ENCODE peak calls at places on chromosomes 5 and 9, in ten cellular contexts. Y is mesendoderm, E is colonic mucosa, V is adipocyte, D is astrocyte, C is IMR-90, S is HCT116, H is GM23248, A is neuronal stem cell, G is H9. T is an unnamed sample. For H3K4me1, the result is how much of the 10 kb centered on the place peaks cover.

GRCh38 chr5:180172447-180173197 is 36.4 kb downstream of the RASGEF1C start:
- DNase-seq in Y (no peak), E (no peak), V (no peak), D (no peak), C (no peak), S (no peak), H (peak), A (no peak), G (no peak), T (no peak)

GRCh38 chr5:179680014-179680779 is 637 bp downstream of the CBY3 start:
- DNase-seq in Y (no peak), E (no peak), V (no peak), D (no peak), C (no peak), S (no peak), H (no peak), A (no peak), G (no peak), T (no peak)

GRCh38 chr5:169384661-169385060 is 83.7 kb upstream of the SLIT3 start:
- DNase-seq in Y (no peak), E (no peak), V (peak), D (peak), C (no peak), S (no peak), H (no peak), A (no peak), G (no peak), T (no peak)

GRCh38 chr5:110031402-110032140 is 341.8 kb downstream of the MAN2A1 start:
- DNase-seq in Y (no peak), E (no peak), V (no peak), D (no peak), C (no peak), S (no peak), H (no peak), A (no peak), G (no peak), T (no peak)

GRCh38 chr9:69168709-69169217 is 5.3 kb upstream of the TJP2 start:
- DNase-seq in Y (peak), E (peak), V (no peak), D (peak), C (peak), S (no peak), H (peak), A (no peak), G (peak), T (peak)

GRCh38 chr5:40405985-40406384 is 273.7 kb upstream of the PTGER4 start:
- DNase-seq in Y (no peak), E (no peak), V (no peak), D (no peak), C (no peak), S (no peak), H (no peak), A (no peak), G (no peak), T (no peak)

GRCh38 chr9:89658931-89659330 is 54.1 kb downstream of the GADD45G start:
- DNase-seq in Y (no peak), E (peak), V (no peak), D (no peak), C (no peak), S (no peak), H (no peak), A (no peak), G (no peak), T (no peak)

GRCh38 chr5:58477760-58478159 is 13.5 kb upstream of the GAPT start:
- DNase-seq in Y (no peak), E (no peak), V (no peak), D (no peak), C (no peak), S (no peak), H (no peak), A (no peak), G (no peak), T (no peak)

DNA sequence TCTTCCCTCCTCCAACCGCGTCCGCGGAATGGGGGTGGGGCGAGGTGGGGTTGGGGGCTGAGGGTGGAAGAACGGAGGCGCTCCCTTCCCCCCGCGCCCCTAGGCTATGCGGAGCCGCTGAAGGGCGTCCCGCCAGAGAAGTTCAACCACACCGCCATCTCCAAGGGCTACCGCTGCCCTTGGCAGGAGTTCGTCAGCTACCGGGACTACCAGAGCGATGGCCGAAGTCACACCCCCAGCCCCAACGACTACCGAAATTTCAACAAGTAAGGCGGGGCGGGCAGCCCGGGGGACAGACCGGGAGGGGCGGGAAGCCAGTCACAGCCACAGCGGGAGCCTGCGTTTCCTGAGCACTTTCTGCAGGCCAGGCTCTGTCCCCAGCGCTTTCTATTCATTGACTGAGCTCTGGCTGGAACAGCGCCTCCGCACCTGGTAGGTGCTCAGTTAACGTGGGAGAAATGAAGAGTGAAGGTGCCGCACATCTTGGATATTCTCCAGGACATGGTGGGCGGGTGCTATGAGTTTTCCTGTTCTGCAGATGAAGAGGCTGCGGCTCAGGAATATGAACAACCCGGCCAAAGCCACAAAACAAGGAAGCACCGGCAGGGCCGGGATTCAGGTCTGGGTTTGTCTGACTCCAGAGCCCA is 11.3 kb downstream of the MYOZ3 start:
- DNase-seq in Y (peak), E (peak), V (peak), D (no peak), C (no peak), S (no peak), H (peak), A (no peak), G (peak), T (peak)
- H3K9ac ChIP-seq in Y (peak), E (peak), V (no peak), D (peak), C (peak), S (no peak), H (peak), A (peak), G (peak), T (peak)

DNA sequence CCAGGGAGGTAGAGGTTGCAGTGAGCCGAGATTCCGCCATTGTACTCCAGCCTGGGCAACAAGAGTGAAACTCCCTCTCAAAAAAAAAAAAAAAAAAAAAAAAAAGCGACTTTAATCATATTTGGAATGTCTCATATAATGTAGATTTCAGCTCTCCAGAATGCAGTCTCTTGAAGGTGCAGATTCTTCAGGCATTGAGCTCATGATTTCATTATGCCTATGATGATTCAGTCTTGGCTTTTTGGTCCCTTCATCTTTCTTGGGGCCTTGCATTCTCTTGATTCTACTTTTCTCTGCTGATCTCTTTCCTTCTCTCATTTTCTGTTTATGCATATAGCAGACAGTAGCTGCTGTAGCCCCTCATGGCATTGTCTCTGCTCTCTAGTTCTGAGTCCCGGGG is 22.9 kb downstream of the KDM4C start:
- DNase-seq in Y (peak), E (no peak), V (peak), D (peak), C (peak), S (no peak), H (peak), A (no peak), G (no peak), T (no peak)
- H3K4me1 ChIP-seq in Y (under half), E (under half), V (under half), D (under half), C (under half), S (under half), H (under half), A (under half), G (under half), T (under half)

DNA sequence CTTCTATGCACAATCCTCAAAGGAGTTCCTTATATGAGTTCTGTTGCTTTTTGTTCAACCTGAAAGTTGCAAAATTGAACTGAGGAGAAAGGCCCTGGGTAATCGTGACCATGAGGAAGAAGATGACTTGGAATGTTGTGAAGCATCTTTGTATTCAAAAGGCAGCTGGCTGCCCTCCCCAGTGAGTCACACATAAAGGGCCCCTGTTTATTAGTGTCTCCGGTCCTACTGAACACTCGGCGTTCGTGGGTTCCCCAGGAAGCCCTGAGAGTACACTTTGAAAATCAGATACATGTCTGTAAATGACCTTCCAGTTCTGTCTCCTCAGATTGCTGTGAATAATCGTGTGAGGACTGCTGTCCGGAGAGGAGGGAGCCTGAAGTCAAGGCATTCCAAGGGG is 73.6 kb downstream of the C9orf153 start:
- DNase-seq in Y (no peak), E (no peak), V (peak), D (peak), C (peak), S (no peak), H (peak), A (no peak), G (no peak), T (no peak)
- H3K9ac ChIP-seq in Y (no peak), E (no peak), V (no peak), D (no peak), C (no peak), S (no peak), H (no peak), A (no peak), G (no peak), T (no peak)

DNA sequence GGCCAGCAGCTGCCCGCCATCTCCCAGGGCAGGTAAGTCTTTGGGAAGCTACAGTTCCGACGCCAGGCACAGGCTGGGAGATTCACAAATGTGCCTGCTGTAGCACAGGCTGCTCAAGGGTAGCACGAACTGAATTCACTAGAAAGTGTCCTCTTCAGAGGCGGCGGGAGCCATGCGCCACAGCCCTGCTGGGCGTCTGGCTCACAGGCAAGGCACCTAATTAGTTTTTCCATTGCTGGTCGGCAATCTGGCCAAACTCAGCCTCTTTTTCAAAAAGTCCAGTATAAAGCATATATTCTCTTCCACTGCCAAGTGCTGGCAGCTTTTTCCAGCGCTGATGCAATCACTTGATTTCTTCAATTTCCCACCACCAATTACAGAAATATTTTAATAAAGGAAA is 128.9 kb upstream of the RAPGEF1 start:
- DNase-seq in Y (no peak), E (no peak), V (peak), D (no peak), C (peak), S (no peak), H (peak), A (no peak), G (no peak), T (no peak)
- H3K4me1 ChIP-seq in Y (under half), E (under half), V (under half), D (under half), C (under half), S (under half), H (under half), A (under half), G (under half), T (under half)

GRCh38 chr5:78512440-78512839 is 136.1 kb downstream of the LHFPL2 start:
- DNase-seq in Y (no peak), E (no peak), V (no peak), D (no peak), C (no peak), S (no peak), H (no peak), A (no peak), G (no peak), T (no peak)

GRCh38 chr5:78509884-78510769 is 138.4 kb downstream of the LHFPL2 start:
- DNase-seq in Y (peak), E (peak), V (no peak), D (no peak), C (no peak), S (no peak), H (peak), A (no peak), G (peak), T (peak)

GRCh38 chr5:78509145-78509865 is 139.3 kb downstream of the LHFPL2 start:
- DNase-seq in Y (no peak), E (no peak), V (no peak), D (no peak), C (no peak), S (no peak), H (no peak), A (no peak), G (no peak), T (no peak)

GRCh38 chr5:78508231-78508765 is 140.3 kb downstream of the LHFPL2 start:
- DNase-seq in Y (peak), E (no peak), V (peak), D (peak), C (peak), S (no peak), H (peak), A (no peak), G (no peak), T (no peak)

GRCh38 chr5:78511116-78511906 is 137.3 kb downstream of the LHFPL2 start:
- DNase-seq in Y (no peak), E (no peak), V (no peak), D (no peak), C (no peak), S (no peak), H (no peak), A (no peak), G (no peak), T (no peak)
- H3K9ac ChIP-seq in Y (no peak), E (no peak), V (no peak), D (no peak), C (no peak), S (no peak), H (no peak), A (no peak), G (no peak), T (no peak)

GRCh38 chr5:98714710-98715109 is 58.8 kb upstream of the RGMB start:
- DNase-seq in Y (no peak), E (no peak), V (peak), D (no peak), C (no peak), S (no peak), H (no peak), A (no peak), G (no peak), T (no peak)

GRCh38 chr5:98713027-98713426 is 60.4 kb upstream of the RGMB start:
- DNase-seq in Y (no peak), E (no peak), V (peak), D (peak), C (peak), S (no peak), H (peak), A (no peak), G (no peak), T (no peak)

GRCh38 chr5:98709681-98710080 is 63.8 kb upstream of the RGMB start:
- DNase-seq in Y (no peak), E (no peak), V (no peak), D (no peak), C (no peak), S (no peak), H (no peak), A (no peak), G (no peak), T (no peak)

DNA sequence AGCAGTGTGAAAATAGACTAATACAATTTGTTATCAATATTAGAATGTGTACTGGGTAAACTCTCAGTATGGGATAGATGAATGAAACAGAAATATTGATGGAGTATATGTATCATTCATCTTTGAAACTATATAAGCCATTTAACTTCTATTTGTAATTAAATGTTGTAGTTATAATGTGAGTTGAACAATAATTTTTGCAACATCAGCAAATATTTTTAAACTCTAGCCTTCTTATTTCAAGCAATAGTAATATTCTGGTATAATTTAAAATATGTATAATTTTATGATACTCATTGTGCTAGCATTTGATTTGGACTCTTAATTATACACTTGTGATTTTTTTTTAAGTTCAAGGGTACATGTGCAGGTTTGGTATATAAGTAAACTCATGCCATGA is 59.6 kb upstream of the RGMB start:
- DNase-seq in Y (no peak), E (no peak), V (no peak), D (no peak), C (no peak), S (no peak), H (no peak), A (no peak), G (no peak), T (no peak)
- H3K4me1 ChIP-seq in Y (under half), E (under half), V (under half), D (under half), C (under half), S (under half), H (under half), A (under half), G (under half), T (under half)

GRCh38 chr9:127734247-127734746 is 797 bp downstream of the TOR2A start:
- DNase-seq in Y (no peak), E (no peak), V (no peak), D (no peak), C (no peak), S (no peak), H (no peak), A (no peak), G (peak), T (no peak)
- H3K9ac ChIP-seq in Y (peak), E (peak), V (peak), D (peak), C (peak), S (peak), H (peak), A (peak), G (no peak), T (no peak)

GRCh38 chr5:56683281-56683680 is 132.1 kb upstream of the MAP3K1 start:
- DNase-seq in Y (no peak), E (no peak), V (no peak), D (no peak), C (no peak), S (no peak), H (no peak), A (no peak), G (no peak), T (no peak)

GRCh38 chr5:56684159-56684558 is 131.2 kb upstream of the MAP3K1 start:
- DNase-seq in Y (peak), E (no peak), V (no peak), D (no peak), C (no peak), S (no peak), H (no peak), A (no peak), G (no peak), T (peak)

GRCh38 chr5:56683733-56684132 is 131.6 kb upstream of the MAP3K1 start:
- DNase-seq in Y (no peak), E (no peak), V (no peak), D (no peak), C (no peak), S (no peak), H (no peak), A (no peak), G (no peak), T (no peak)

GRCh38 chr5:56686337-56687198 is 128.8 kb upstream of the MAP3K1 start:
- DNase-seq in Y (no peak), E (no peak), V (no peak), D (no peak), C (no peak), S (no peak), H (no peak), A (no peak), G (no peak), T (no peak)

DNA sequence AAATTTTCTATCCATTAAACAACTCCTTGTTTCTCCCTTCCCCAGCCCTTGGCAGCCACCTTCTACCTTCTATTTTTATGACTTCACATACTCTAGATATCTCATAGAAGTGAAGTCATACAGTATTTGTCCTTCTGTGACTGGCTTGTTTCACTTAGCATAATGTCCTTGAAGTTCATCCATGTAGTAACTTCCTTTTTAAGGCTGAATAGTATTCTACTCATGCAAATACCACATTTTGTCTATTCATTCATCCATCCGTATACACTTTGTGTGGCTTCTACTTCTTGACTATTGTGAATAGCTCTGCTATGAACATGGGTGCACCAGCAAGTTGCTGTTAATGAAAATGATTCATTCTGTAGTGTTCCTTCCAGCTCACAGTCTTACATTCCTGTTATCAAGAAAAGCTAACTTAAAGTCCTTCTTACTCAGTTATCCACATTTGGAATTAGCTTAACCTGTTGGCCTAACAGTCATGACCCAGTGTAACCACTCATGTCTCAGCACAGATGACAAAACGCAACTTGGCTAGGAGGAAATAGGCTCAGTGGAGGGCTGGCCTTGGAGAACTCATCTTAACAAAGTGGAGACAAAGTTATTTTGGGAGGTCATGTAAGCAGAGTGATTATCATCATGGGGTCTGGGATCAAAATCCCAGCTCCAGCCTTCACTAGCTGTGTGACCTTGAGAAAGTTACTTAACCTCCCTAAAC is 129.7 kb upstream of the MAP3K1 start:
- DNase-seq in Y (no peak), E (no peak), V (no peak), D (no peak), C (peak), S (no peak), H (no peak), A (no peak), G (no peak), T (no peak)
- H3K4me1 ChIP-seq in Y (under half), E (under half), V (under half), D (under half), C (under half), S (under half), H (under half), A (under half), G (under half), T (under half)

T was measured in endodermal cell.